ENCODE peak calls at places on chromosomes 4 and X, in nine cellular contexts. One of them, this sample, is unnamed.

GRCh38 chrX:130120321-130120731 is 10.0 kb upstream of the ELF4 start:
- DNase-seq in dorsolateral prefrontal cortex: no peak
- DNase-seq in heart right ventricle: peak
- DNase-seq in neural progenitor cell: peak
- DNase-seq in CD8-positive, alpha-beta T cell: no peak
- DNase-seq in Peyer's patch: peak
- DNase-seq in endothelial cell of umbilical vein: peak
- DNase-seq in H9: peak
- DNase-seq in left ventricle myocardium inferior: no peak
- DNase-seq in this sample: no peak

GRCh38 chrX:126985960-126986359 is 166.4 kb downstream of the PRR32 start:
- DNase-seq in dorsolateral prefrontal cortex: no peak
- DNase-seq in heart right ventricle: no peak
- DNase-seq in neural progenitor cell: peak
- DNase-seq in CD8-positive, alpha-beta T cell: no peak
- DNase-seq in Peyer's patch: no peak
- DNase-seq in endothelial cell of umbilical vein: no peak
- DNase-seq in H9: no peak
- DNase-seq in left ventricle myocardium inferior: no peak
- DNase-seq in this sample: no peak

GRCh38 chrX:153590961-153591956 is 7.7 kb downstream of the CCNQ start:
- DNase-seq in dorsolateral prefrontal cortex: no peak
- DNase-seq in heart right ventricle: no peak
- DNase-seq in neural progenitor cell: no peak
- DNase-seq in CD8-positive, alpha-beta T cell: no peak
- DNase-seq in Peyer's patch: no peak
- DNase-seq in endothelial cell of umbilical vein: no peak
- DNase-seq in H9: no peak
- DNase-seq in left ventricle myocardium inferior: no peak
- DNase-seq in this sample: no peak

GRCh38 chr4:137651128-137651527 is 118.8 kb upstream of the PCDH18 start:
- DNase-seq in dorsolateral prefrontal cortex: no peak
- DNase-seq in heart right ventricle: no peak
- DNase-seq in neural progenitor cell: no peak
- DNase-seq in CD8-positive, alpha-beta T cell: no peak
- DNase-seq in Peyer's patch: no peak
- DNase-seq in endothelial cell of umbilical vein: no peak
- DNase-seq in H9: no peak
- DNase-seq in left ventricle myocardium inferior: no peak
- DNase-seq in this sample: no peak

GRCh38 chrX:72258174-72258573 is 18.9 kb downstream of the RPS4X start:
- DNase-seq in dorsolateral prefrontal cortex: no peak
- DNase-seq in heart right ventricle: no peak
- DNase-seq in neural progenitor cell: no peak
- DNase-seq in CD8-positive, alpha-beta T cell: no peak
- DNase-seq in Peyer's patch: no peak
- DNase-seq in endothelial cell of umbilical vein: no peak
- DNase-seq in H9: no peak
- DNase-seq in left ventricle myocardium inferior: no peak
- DNase-seq in this sample: no peak

GRCh38 chr4:105556175-105556574 is 3.8 kb downstream of the ARHGEF38 start:
- DNase-seq in dorsolateral prefrontal cortex: no peak
- DNase-seq in heart right ventricle: no peak
- DNase-seq in neural progenitor cell: no peak
- DNase-seq in CD8-positive, alpha-beta T cell: no peak
- DNase-seq in Peyer's patch: no peak
- DNase-seq in endothelial cell of umbilical vein: no peak
- DNase-seq in H9: no peak
- DNase-seq in left ventricle myocardium inferior: no peak
- DNase-seq in this sample: no peak

GRCh38 chr4:186954506-186954905 is 230.8 kb upstream of the FAT1 start:
- DNase-seq in dorsolateral prefrontal cortex: no peak
- DNase-seq in heart right ventricle: no peak
- DNase-seq in neural progenitor cell: no peak
- DNase-seq in CD8-positive, alpha-beta T cell: no peak
- DNase-seq in Peyer's patch: no peak
- DNase-seq in endothelial cell of umbilical vein: no peak
- DNase-seq in H9: no peak
- DNase-seq in left ventricle myocardium inferior: no peak
- DNase-seq in this sample: no peak

GRCh38 chr4:126213996-126214395 is 899.2 kb downstream of the FAT4 start:
- DNase-seq in dorsolateral prefrontal cortex: no peak
- DNase-seq in heart right ventricle: no peak
- DNase-seq in neural progenitor cell: no peak
- DNase-seq in CD8-positive, alpha-beta T cell: no peak
- DNase-seq in Peyer's patch: no peak
- DNase-seq in endothelial cell of umbilical vein: no peak
- DNase-seq in H9: no peak
- DNase-seq in left ventricle myocardium inferior: no peak
- DNase-seq in this sample: no peak

GRCh38 chrX:358651-359143 is 28.0 kb downstream of the PPP2R3B start:
- DNase-seq in dorsolateral prefrontal cortex: no peak
- DNase-seq in heart right ventricle: no peak
- DNase-seq in neural progenitor cell: no peak
- DNase-seq in CD8-positive, alpha-beta T cell: no peak
- DNase-seq in Peyer's patch: no peak
- DNase-seq in endothelial cell of umbilical vein: no peak
- DNase-seq in H9: no peak
- DNase-seq in left ventricle myocardium inferior: no peak
- DNase-seq in this sample: no peak

GRCh38 chr4:62431513-62431912 is 1231.4 kb downstream of the ADGRL3 start:
- DNase-seq in dorsolateral prefrontal cortex: no peak
- DNase-seq in heart right ventricle: no peak
- DNase-seq in neural progenitor cell: no peak
- DNase-seq in CD8-positive, alpha-beta T cell: no peak
- DNase-seq in Peyer's patch: no peak
- DNase-seq in endothelial cell of umbilical vein: no peak
- DNase-seq in H9: peak
- DNase-seq in left ventricle myocardium inferior: no peak
- DNase-seq in this sample: no peak

GRCh38 chr4:158172558-158173258 is at the start of gene GASK1B:
- DNase-seq in dorsolateral prefrontal cortex: no peak
- DNase-seq in heart right ventricle: no peak
- DNase-seq in neural progenitor cell: peak
- DNase-seq in CD8-positive, alpha-beta T cell: no peak
- DNase-seq in Peyer's patch: no peak
- DNase-seq in endothelial cell of umbilical vein: peak
- DNase-seq in H9: peak
- DNase-seq in left ventricle myocardium inferior: no peak
- DNase-seq in this sample: no peak

GRCh38 chr4:153432971-153433752 is 33.0 kb upstream of the TMEM131L start:
- DNase-seq in dorsolateral prefrontal cortex: no peak
- DNase-seq in heart right ventricle: peak
- DNase-seq in neural progenitor cell: peak
- DNase-seq in CD8-positive, alpha-beta T cell: peak
- DNase-seq in Peyer's patch: peak
- DNase-seq in endothelial cell of umbilical vein: peak
- DNase-seq in H9: peak
- DNase-seq in left ventricle myocardium inferior: peak
- DNase-seq in this sample: peak

GRCh38 chrX:120795301-120795700 is 80.4 kb downstream of the CT47B1 start:
- DNase-seq in dorsolateral prefrontal cortex: no peak
- DNase-seq in heart right ventricle: no peak
- DNase-seq in neural progenitor cell: no peak
- DNase-seq in CD8-positive, alpha-beta T cell: no peak
- DNase-seq in Peyer's patch: no peak
- DNase-seq in endothelial cell of umbilical vein: peak
- DNase-seq in H9: no peak
- DNase-seq in left ventricle myocardium inferior: no peak
- DNase-seq in this sample: no peak

GRCh38 chr4:29805871-29806480 is 914.2 kb upstream of the PCDH7 start:
- DNase-seq in dorsolateral prefrontal cortex: no peak
- DNase-seq in heart right ventricle: no peak
- DNase-seq in neural progenitor cell: no peak
- DNase-seq in CD8-positive, alpha-beta T cell: no peak
- DNase-seq in Peyer's patch: no peak
- DNase-seq in endothelial cell of umbilical vein: no peak
- DNase-seq in H9: no peak
- DNase-seq in left ventricle myocardium inferior: no peak
- DNase-seq in this sample: no peak

GRCh38 chrX:45743081-45743533 is 542.4 kb upstream of the DIPK2B start:
- DNase-seq in dorsolateral prefrontal cortex: no peak
- DNase-seq in heart right ventricle: no peak
- DNase-seq in neural progenitor cell: no peak
- DNase-seq in CD8-positive, alpha-beta T cell: no peak
- DNase-seq in Peyer's patch: no peak
- DNase-seq in endothelial cell of umbilical vein: peak
- DNase-seq in H9: peak
- DNase-seq in left ventricle myocardium inferior: no peak
- DNase-seq in this sample: no peak

GRCh38 chr4:57093816-57094481 is 16.2 kb downstream of the IGFBP7 start:
- DNase-seq in dorsolateral prefrontal cortex: no peak
- DNase-seq in heart right ventricle: peak
- DNase-seq in neural progenitor cell: no peak
- DNase-seq in CD8-positive, alpha-beta T cell: no peak
- DNase-seq in Peyer's patch: no peak
- DNase-seq in endothelial cell of umbilical vein: no peak
- DNase-seq in H9: no peak
- DNase-seq in left ventricle myocardium inferior: peak
- DNase-seq in this sample: no peak

GRCh38 chr4:57094482-57095223 is 15.5 kb downstream of the IGFBP7 start:
- DNase-seq in dorsolateral prefrontal cortex: no peak
- DNase-seq in heart right ventricle: no peak
- DNase-seq in neural progenitor cell: no peak
- DNase-seq in CD8-positive, alpha-beta T cell: no peak
- DNase-seq in Peyer's patch: no peak
- DNase-seq in endothelial cell of umbilical vein: no peak
- DNase-seq in H9: no peak
- DNase-seq in left ventricle myocardium inferior: no peak
- DNase-seq in this sample: no peak

GRCh38 chr4:57095956-57096355 is 14.2 kb downstream of the IGFBP7 start:
- DNase-seq in dorsolateral prefrontal cortex: no peak
- DNase-seq in heart right ventricle: no peak
- DNase-seq in neural progenitor cell: no peak
- DNase-seq in CD8-positive, alpha-beta T cell: no peak
- DNase-seq in Peyer's patch: no peak
- DNase-seq in endothelial cell of umbilical vein: no peak
- DNase-seq in H9: no peak
- DNase-seq in left ventricle myocardium inferior: no peak
- DNase-seq in this sample: no peak

GRCh38 chr4:57097711-57098110 is 12.5 kb downstream of the IGFBP7 start:
- DNase-seq in dorsolateral prefrontal cortex: no peak
- DNase-seq in heart right ventricle: no peak
- DNase-seq in neural progenitor cell: no peak
- DNase-seq in CD8-positive, alpha-beta T cell: no peak
- DNase-seq in Peyer's patch: no peak
- DNase-seq in endothelial cell of umbilical vein: no peak
- DNase-seq in H9: no peak
- DNase-seq in left ventricle myocardium inferior: no peak
- DNase-seq in this sample: no peak

DNA sequence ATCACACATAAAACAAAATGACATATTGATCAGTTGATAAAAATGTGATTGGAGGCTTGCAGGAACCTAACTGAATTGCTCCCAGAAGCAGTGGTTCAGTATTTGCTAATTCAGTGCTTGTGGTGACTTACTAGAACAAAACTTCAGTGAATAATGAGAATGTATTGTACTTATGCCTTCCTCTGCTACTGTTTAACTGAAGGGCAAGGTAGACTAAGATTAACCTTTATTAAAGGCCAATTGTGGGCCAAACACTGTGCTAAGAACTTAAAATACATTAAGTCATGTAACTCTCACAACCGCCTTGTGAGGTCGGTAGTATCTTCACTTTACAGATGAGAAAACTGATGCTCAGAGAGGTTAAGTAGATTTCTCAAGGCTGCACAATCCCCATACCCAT is 14.9 kb downstream of the IGFBP7 start:
- DNase-seq in dorsolateral prefrontal cortex: no peak
- DNase-seq in heart right ventricle: no peak
- DNase-seq in neural progenitor cell: no peak
- DNase-seq in CD8-positive, alpha-beta T cell: no peak
- DNase-seq in Peyer's patch: no peak
- DNase-seq in endothelial cell of umbilical vein: no peak
- DNase-seq in H9: no peak
- DNase-seq in left ventricle myocardium inferior: no peak
- DNase-seq in this sample: no peak
- H3K27ac ChIP-seq in dorsolateral prefrontal cortex: no peak
- H3K27ac ChIP-seq in heart right ventricle: peak
- H3K27ac ChIP-seq in neural progenitor cell: no peak
- H3K27ac ChIP-seq in CD8-positive, alpha-beta T cell: no peak
- H3K27ac ChIP-seq in Peyer's patch: no peak
- H3K27ac ChIP-seq in endothelial cell of umbilical vein: peak
- H3K27ac ChIP-seq in H9: no peak
- H3K27ac ChIP-seq in left ventricle myocardium inferior: peak
- H3K27ac ChIP-seq in this sample: no peak

GRCh38 chr4:15131551-15131950 is 129.3 kb downstream of the CPEB2 start:
- DNase-seq in dorsolateral prefrontal cortex: no peak
- DNase-seq in heart right ventricle: no peak
- DNase-seq in neural progenitor cell: no peak
- DNase-seq in CD8-positive, alpha-beta T cell: no peak
- DNase-seq in Peyer's patch: no peak
- DNase-seq in endothelial cell of umbilical vein: no peak
- DNase-seq in H9: no peak
- DNase-seq in left ventricle myocardium inferior: no peak
- DNase-seq in this sample: peak
- TF ChIP-seq CTCF in dorsolateral prefrontal cortex: no peak
- TF ChIP-seq CTCF in heart right ventricle: no peak
- TF ChIP-seq CTCF in neural progenitor cell: no peak
- TF ChIP-seq CTCF in CD8-positive, alpha-beta T cell: no peak
- TF ChIP-seq CTCF in Peyer's patch: no peak
- TF ChIP-seq CTCF in endothelial cell of umbilical vein: no peak
- TF ChIP-seq CTCF in H9: no peak
- TF ChIP-seq CTCF in left ventricle myocardium inferior: no peak
- TF ChIP-seq CTCF in this sample: no peak

GRCh38 chr4:1082215-1083182 is 30.9 kb downstream of the RNF212 start:
- DNase-seq in dorsolateral prefrontal cortex: no peak
- DNase-seq in heart right ventricle: peak
- DNase-seq in neural progenitor cell: no peak
- DNase-seq in CD8-positive, alpha-beta T cell: no peak
- DNase-seq in Peyer's patch: no peak
- DNase-seq in endothelial cell of umbilical vein: peak
- DNase-seq in H9: peak
- DNase-seq in left ventricle myocardium inferior: peak
- DNase-seq in this sample: peak
- H3K27ac ChIP-seq in dorsolateral prefrontal cortex: no peak
- H3K27ac ChIP-seq in heart right ventricle: no peak
- H3K27ac ChIP-seq in neural progenitor cell: no peak
- H3K27ac ChIP-seq in CD8-positive, alpha-beta T cell: no peak
- H3K27ac ChIP-seq in Peyer's patch: no peak
- H3K27ac ChIP-seq in endothelial cell of umbilical vein: no peak
- H3K27ac ChIP-seq in H9: no peak
- H3K27ac ChIP-seq in left ventricle myocardium inferior: no peak
- H3K27ac ChIP-seq in this sample: peak

GRCh38 chr4:129978315-129978714 is 882.4 kb downstream of the C4orf33 start:
- DNase-seq in dorsolateral prefrontal cortex: no peak
- DNase-seq in heart right ventricle: no peak
- DNase-seq in neural progenitor cell: no peak
- DNase-seq in CD8-positive, alpha-beta T cell: no peak
- DNase-seq in Peyer's patch: no peak
- DNase-seq in endothelial cell of umbilical vein: no peak
- DNase-seq in H9: no peak
- DNase-seq in left ventricle myocardium inferior: no peak
- DNase-seq in this sample: no peak
- TF ChIP-seq CTCF in dorsolateral prefrontal cortex: no peak
- TF ChIP-seq CTCF in heart right ventricle: no peak
- TF ChIP-seq CTCF in neural progenitor cell: no peak
- TF ChIP-seq CTCF in CD8-positive, alpha-beta T cell: no peak
- TF ChIP-seq CTCF in Peyer's patch: no peak
- TF ChIP-seq CTCF in endothelial cell of umbilical vein: no peak
- TF ChIP-seq CTCF in H9: no peak
- TF ChIP-seq CTCF in left ventricle myocardium inferior: no peak
- TF ChIP-seq CTCF in this sample: no peak

This sample was measured in lung.